ENCODE peak calls at places on chromosome 1, in seven cellular contexts. K is left ventricle myocardium inferior, H is RWPE1, U is lung, D is osteocyte, B is neural progenitor cell, G is fibroblast of the aortic adventitia. N is an unnamed sample.
A peak's percentile ranks its signal among the peaks of the same experiment; 100 is the strongest.

GRCh38 chr1:182173791-182174190 is 112.3 kb upstream of the ZNF648 start:
- DNase-seq in K (peak; percentile 46), H (no peak), U (no peak), D (no peak), B (no peak), G (no peak), N (no peak)

GRCh38 chr1:175922254-175922881 is 179.0 kb upstream of the TNR start:
- DNase-seq in K (no peak), H (no peak), U (no peak), D (no peak), B (no peak), G (no peak), N (no peak)

GRCh38 chr1:22910986-22911651 is 61.5 kb downstream of the LACTBL1 start:
- DNase-seq in K (no peak), H (no peak), U (no peak), D (no peak), B (no peak), G (no peak), N (no peak)

GRCh38 chr1:151822404-151822803 is 9.2 kb downstream of the RORC start:
- DNase-seq in K (no peak), H (no peak), U (no peak), D (no peak), B (no peak), G (no peak), N (no peak)

GRCh38 chr1:207004931-207005830 is 27.4 kb downstream of the C1orf116 start:
- DNase-seq in K (no peak), H (peak; percentile 57), U (peak; percentile 65), D (no peak), B (peak; percentile 78), G (peak; percentile 70), N (no peak)

GRCh38 chr1:201468501-201468843 is 516 bp downstream of the PHLDA3 start:
- DNase-seq in K (peak; percentile 36), H (no peak), U (no peak), D (no peak), B (peak; percentile 67), G (no peak), N (no peak)

GRCh38 chr1:223716302-223716862 is 4.0 kb downstream of the CAPN2 start:
- DNase-seq in K (no peak), H (no peak), U (no peak), D (no peak), B (no peak), G (peak; percentile 57), N (no peak)

GRCh38 chr1:54398963-54399528 is 7.1 kb downstream of the SSBP3 start:
- DNase-seq in K (no peak), H (no peak), U (no peak), D (no peak), B (no peak), G (no peak), N (no peak)

GRCh38 chr1:206498685-206499084 is 8.6 kb upstream of the RASSF5 start:
- DNase-seq in K (no peak), H (peak; percentile 93), U (no peak), D (no peak), B (no peak), G (no peak), N (no peak)

GRCh38 chr1:145885738-145886287 is at the start of gene ANKRD35:
- DNase-seq in K (peak; percentile 89), H (peak; percentile 94), U (peak; percentile 87), D (no peak), B (peak; percentile 94), G (no peak), N (peak; percentile 80)

GRCh38 chr1:17909634-17910033 is 154.5 kb downstream of the ACTL8 start:
- DNase-seq in K (no peak), H (no peak), U (no peak), D (no peak), B (peak; percentile 64), G (peak; percentile 30), N (no peak)

GRCh38 chr1:186304982-186305949 is 69.8 kb downstream of the TPR start:
- DNase-seq in K (no peak), H (peak; percentile 46), U (no peak), D (no peak), B (peak; percentile 44), G (peak; percentile 11), N (no peak)

GRCh38 chr1:34013958-34014737 is 150.3 kb downstream of the HMGB4 start:
- DNase-seq in K (peak; percentile 31), H (no peak), U (peak; percentile 34), D (peak; percentile 75), B (peak; percentile 73), G (peak; percentile 28), N (peak; percentile 63)

GRCh38 chr1:79353224-79353623 is 346.7 kb upstream of the ADGRL4 start:
- DNase-seq in K (no peak), H (peak; percentile 25), U (no peak), D (no peak), B (peak; percentile 47), G (peak; percentile 82), N (no peak)

GRCh38 chr1:203143671-203144070 is 16.1 kb downstream of the ADORA1 start:
- DNase-seq in K (no peak), H (no peak), U (no peak), D (no peak), B (no peak), G (no peak), N (no peak)

GRCh38 chr1:208525417-208525816 is 281.2 kb upstream of the PLXNA2 start:
- DNase-seq in K (no peak), H (no peak), U (no peak), D (no peak), B (no peak), G (no peak), N (no peak)

GRCh38 chr1:54413295-54413694 is 7.1 kb upstream of the SSBP3 start:
- DNase-seq in K (peak; percentile 39), H (no peak), U (no peak), D (no peak), B (no peak), G (peak; percentile 51), N (no peak)

DNA sequence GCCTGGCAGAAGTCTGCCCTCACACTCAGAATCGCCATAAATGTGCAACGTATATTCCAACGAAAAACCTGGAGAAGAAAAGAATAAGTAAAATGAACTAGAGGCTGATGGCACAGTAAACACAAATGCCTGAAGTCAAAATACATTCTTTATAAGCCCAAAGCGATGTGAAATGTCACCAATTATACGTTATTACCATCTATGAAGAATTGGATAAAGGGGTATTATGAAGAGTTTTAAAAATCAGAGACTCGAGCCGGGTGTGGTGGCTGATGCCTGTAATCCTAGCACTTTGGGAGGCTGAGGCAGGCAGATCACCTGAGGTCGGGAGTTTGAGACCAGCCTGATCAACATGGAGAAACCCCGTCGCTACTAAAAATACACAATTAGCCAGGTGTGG is 18.6 kb downstream of the PTP4A2 start:
- DNase-seq in K (no peak), H (no peak), U (no peak), D (no peak), B (no peak), G (no peak), N (no peak)
- TF ChIP-seq CTCF in K (no peak), H (no peak), U (no peak), D (no peak), B (no peak), G (no peak), N (no peak)

GRCh38 chr1:10753279-10753678 is 43.2 kb downstream of the CASZ1 start:
- DNase-seq in K (no peak), H (no peak), U (no peak), D (no peak), B (peak; percentile 51), G (no peak), N (no peak)
- TF ChIP-seq CTCF in K (peak; percentile 12), H (no peak), U (no peak), D (no peak), B (peak; percentile 39), G (no peak), N (peak; percentile 52)

DNA sequence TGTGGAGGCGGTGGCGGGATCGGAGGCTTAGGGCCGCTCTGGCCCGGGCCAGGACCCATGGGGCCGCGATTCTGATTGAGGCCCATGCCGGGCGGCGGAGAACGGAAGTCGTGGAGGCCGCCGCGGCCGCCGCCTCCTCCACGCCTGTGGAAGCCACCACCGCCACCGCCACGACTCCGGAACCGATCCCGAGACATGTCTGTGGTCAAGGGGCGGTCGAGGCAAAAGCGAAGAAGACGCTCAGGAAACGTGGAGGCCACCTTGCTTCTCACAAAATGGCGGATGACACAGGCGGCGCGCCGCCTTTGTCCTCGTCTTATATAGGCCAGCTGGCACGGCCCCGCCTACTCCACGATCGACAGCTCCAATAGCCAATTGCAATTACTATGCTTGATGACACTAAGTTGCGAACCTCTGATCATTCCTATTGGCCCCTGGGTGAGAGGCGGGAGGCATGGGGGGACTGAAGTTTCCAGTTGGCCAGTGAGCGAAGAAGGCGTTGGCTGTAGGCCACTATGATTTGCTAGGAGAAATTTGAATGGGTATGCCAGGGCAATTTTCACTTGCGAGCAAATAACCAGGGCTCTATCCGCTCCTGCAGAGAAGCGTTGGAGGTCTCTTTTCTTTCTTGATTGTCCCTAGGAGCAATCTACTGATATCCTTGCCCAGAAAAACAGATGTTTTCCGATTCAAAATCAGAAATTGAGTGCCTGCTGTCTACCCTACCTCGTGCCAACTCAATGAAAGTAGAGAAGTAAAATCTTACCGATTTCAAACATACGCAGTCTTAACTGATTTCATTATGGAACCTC is at the start of gene SFPQ:
- DNase-seq in K (peak; percentile 95), H (peak; percentile 100), U (peak; percentile 98), D (peak; percentile 98), B (peak; percentile 97), G (peak; percentile 100), N (peak; percentile 97)
- TF ChIP-seq CTCF in K (no peak), H (no peak), U (no peak), D (no peak), B (no peak), G (no peak), N (no peak)

GRCh38 chr1:32205401-32206370 is at the start of gene IQCC:
- DNase-seq in K (peak; percentile 84), H (peak; percentile 85), U (peak; percentile 89), D (peak; percentile 95), B (peak; percentile 96), G (peak; percentile 72), N (peak; percentile 89)
- TF ChIP-seq CTCF in K (no peak), H (no peak), U (no peak), D (no peak), B (peak; percentile 38), G (no peak), N (peak; percentile 1)

GRCh38 chr1:95532335-95532734 is 298.3 kb downstream of the RWDD3 start:
- DNase-seq in K (no peak), H (no peak), U (no peak), D (no peak), B (no peak), G (no peak), N (no peak)
- TF ChIP-seq CTCF in K (no peak), H (no peak), U (no peak), D (no peak), B (no peak), G (no peak), N (no peak)

GRCh38 chr1:27099154-27099903 is 55.6 kb downstream of the SLC9A1 start:
- DNase-seq in K (peak; percentile 80), H (peak; percentile 38), U (peak; percentile 86), D (no peak), B (peak; percentile 48), G (peak; percentile 85), N (no peak)
- TF ChIP-seq CTCF in K (no peak), H (no peak), U (no peak), D (no peak), B (no peak), G (no peak), N (no peak)

DNA sequence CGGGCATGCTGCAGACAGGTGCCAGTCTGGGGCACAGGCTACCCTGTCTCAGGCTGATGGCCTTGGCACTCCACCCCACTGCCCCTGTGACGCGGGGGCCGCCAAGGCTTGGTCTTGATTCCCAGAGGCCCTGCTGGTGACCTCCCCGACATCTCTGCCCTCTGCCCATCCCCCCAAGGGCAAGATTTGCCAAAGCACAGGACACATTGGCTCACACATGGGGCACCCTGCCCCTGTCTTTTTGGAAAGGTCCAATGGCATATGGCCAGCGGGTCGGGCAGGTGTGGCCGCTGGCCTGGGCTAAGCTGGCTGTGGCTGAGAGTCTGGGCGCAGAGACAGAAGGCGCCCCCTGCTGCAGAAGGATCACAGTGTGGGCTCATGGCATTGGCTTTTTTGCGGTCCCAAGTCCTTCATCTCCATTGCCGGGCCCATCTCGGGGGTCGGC is 4.6 kb downstream of the MIB2 start:
- DNase-seq in K (peak; percentile 75), H (no peak), U (no peak), D (no peak), B (no peak), G (no peak), N (no peak)
- TF ChIP-seq CTCF in K (peak; percentile 50), H (no peak), U (no peak), D (no peak), B (peak; percentile 42), G (peak; percentile 25), N (peak; percentile 27)

N was measured in type B pancreatic cell.